ENCODE peak calls at places on chromosome 15, in ten cellular contexts. E is ascending aorta; H is H9; W is CD8-positive, alpha-beta T cell; S is mammary epithelial cell; C is heart left ventricle; U is cardiac muscle cell; X is breast epithelium; F is sigmoid colon; G is adrenal gland. N is an unnamed sample.

GRCh38 chr15:38054488-38054887 is 120.0 kb downstream of the TMCO5A start:
- DNase-seq in E (no peak), H (no peak), W (no peak), S (peak; percentile 66), C (no peak), U (peak; percentile 29), X (no peak), F (no peak), G (no peak), N (peak; percentile 25)

GRCh38 chr15:40050788-40051615 is 12.0 kb upstream of the SRP14 start:
- DNase-seq in E (peak; percentile 58), H (peak; percentile 74), W (no peak), S (no peak), C (no peak), U (peak; percentile 43), X (peak; percentile 15), F (peak; percentile 66), G (peak; percentile 21), N (no peak)

GRCh38 chr15:89749951-89750559 is 994 bp downstream of the MESP1 start:
- DNase-seq in E (no peak), H (peak; percentile 42), W (no peak), S (no peak), C (no peak), U (no peak), X (no peak), F (no peak), G (peak; percentile 38), N (no peak)

GRCh38 chr15:96047255-96047931 is 283.1 kb upstream of the NR2F2 start:
- DNase-seq in E (peak; percentile 70), H (no peak), W (no peak), S (peak; percentile 39), C (no peak), U (peak; percentile 79), X (no peak), F (no peak), G (no peak), N (no peak)

GRCh38 chr15:25787855-25788521 is 75.1 kb downstream of the ATP10A start:
- DNase-seq in E (peak; percentile 82), H (no peak), W (no peak), S (no peak), C (no peak), U (peak; percentile 14), X (no peak), F (peak; percentile 85), G (peak; percentile 39), N (no peak)

GRCh38 chr15:101063212-101063611 is 144.1 kb downstream of the LRRK1 start:
- DNase-seq in E (peak; percentile 38), H (peak; percentile 31), W (no peak), S (no peak), C (peak; percentile 9), U (no peak), X (no peak), F (peak; percentile 13), G (no peak), N (no peak)

GRCh38 chr15:76217867-76218217 is 93.4 kb downstream of the ETFA start:
- DNase-seq in E (no peak), H (no peak), W (no peak), S (no peak), C (no peak), U (no peak), X (no peak), F (no peak), G (no peak), N (no peak)

GRCh38 chr15:67042490-67043181 is 22.8 kb upstream of the SMAD3 start:
- DNase-seq in E (no peak), H (no peak), W (no peak), S (no peak), C (no peak), U (no peak), X (no peak), F (no peak), G (no peak), N (no peak)

GRCh38 chr15:101307048-101307896 is 12.2 kb upstream of the SNRPA1 start:
- DNase-seq in E (peak; percentile 58), H (peak; percentile 22), W (no peak), S (no peak), C (no peak), U (no peak), X (no peak), F (peak; percentile 46), G (no peak), N (no peak)

GRCh38 chr15:51798281-51798680 is 31.2 kb upstream of the TMOD3 start:
- DNase-seq in E (no peak), H (no peak), W (no peak), S (no peak), C (no peak), U (no peak), X (no peak), F (no peak), G (no peak), N (no peak)

GRCh38 chr15:23648920-23649515 is 1.4 kb upstream of the MAGEL2 start:
- DNase-seq in E (no peak), H (no peak), W (no peak), S (no peak), C (no peak), U (peak; percentile 9), X (no peak), F (no peak), G (peak; percentile 46), N (peak; percentile 9)

GRCh38 chr15:51493892-51494291 is 128.7 kb downstream of the DMXL2 start:
- DNase-seq in E (no peak), H (no peak), W (no peak), S (no peak), C (no peak), U (peak; percentile 38), X (no peak), F (no peak), G (no peak), N (no peak)

GRCh38 chr15:31272558-31273257 is 53.9 kb upstream of the KLF13 start:
- DNase-seq in E (peak; percentile 60), H (peak; percentile 37), W (no peak), S (no peak), C (no peak), U (no peak), X (peak; percentile 35), F (peak; percentile 44), G (peak; percentile 19), N (no peak)

GRCh38 chr15:64762546-64762945 is 12.8 kb downstream of the RBPMS2 start:
- DNase-seq in E (no peak), H (no peak), W (no peak), S (no peak), C (no peak), U (no peak), X (no peak), F (no peak), G (no peak), N (no peak)
- H3K27ac ChIP-seq in E (no peak overlapping the region), H (no peak overlapping the region), W (no peak overlapping the region), S (no peak overlapping the region), C (peak overlapping the region; percentile 18), U (peak overlapping the region; percentile 99), X (peak overlapping the region; percentile 38), F (peak overlapping the region; percentile 84), G (no peak overlapping the region), N (no peak overlapping the region)

DNA sequence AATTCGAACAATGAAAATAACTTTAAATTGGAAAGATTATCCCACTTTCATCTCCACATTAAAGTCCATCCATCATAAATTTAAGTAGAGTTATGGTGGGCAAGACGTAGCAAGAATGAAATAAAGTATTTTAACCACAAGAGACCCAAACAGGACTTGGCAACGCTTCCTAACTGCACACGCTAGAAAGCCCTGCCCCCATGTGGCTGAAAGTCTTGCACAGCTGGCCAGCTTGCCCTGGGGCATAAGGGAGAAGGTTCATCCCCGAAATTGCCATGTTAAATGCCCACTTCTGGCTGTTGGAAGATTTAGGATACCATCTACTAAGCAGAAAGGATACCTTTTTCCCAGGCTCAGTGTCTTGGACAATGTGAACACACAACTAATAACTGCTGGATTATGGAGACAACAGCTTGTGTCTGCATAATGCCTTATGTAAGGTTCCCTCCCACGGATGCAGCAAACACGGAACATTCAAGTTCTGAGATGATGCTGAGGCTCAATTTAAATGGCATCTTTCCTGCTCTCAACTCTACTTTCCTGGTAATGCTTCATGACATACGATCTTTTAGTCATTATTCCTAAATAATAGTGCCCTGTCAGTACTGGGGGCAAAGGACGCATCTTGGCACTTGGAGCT is 116.6 kb upstream of the TJP1 start:
- DNase-seq in E (no peak), H (no peak), W (no peak), S (no peak), C (no peak), U (no peak), X (no peak), F (no peak), G (no peak), N (no peak)
- TF ChIP-seq CTCF in E (no peak), H (peak; percentile 49), W (no peak), S (peak; percentile 34), C (peak; percentile 15), U (peak; percentile 21), X (no peak), F (no peak), G (no peak), N (no peak)

DNA sequence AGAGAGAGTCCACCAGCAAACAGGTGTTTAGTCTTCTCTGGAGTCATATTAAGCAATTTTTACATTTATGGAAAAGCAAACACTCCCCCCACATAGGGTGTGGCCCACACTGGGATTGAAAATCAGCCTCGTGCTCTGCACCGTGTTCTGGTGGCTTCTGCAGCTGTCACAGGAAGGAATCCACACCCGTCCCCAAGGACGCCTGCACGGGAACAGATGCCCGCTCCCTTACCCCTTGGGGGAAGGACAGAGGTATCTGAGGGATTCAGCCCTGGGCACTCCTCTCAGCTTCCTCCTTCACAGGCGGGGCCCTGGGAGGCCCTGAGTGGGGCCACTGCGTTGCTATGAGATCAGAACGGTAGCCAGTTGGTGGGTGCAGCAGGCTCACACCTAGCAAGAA is 27.8 kb downstream of the LIPC start:
- DNase-seq in E (no peak), H (no peak), W (no peak), S (no peak), C (peak; percentile 76), U (no peak), X (no peak), F (peak; percentile 73), G (no peak), N (no peak)
- H3K27ac ChIP-seq in E (no peak overlapping the region), H (no peak overlapping the region), W (no peak overlapping the region), S (no peak overlapping the region), C (peak overlapping the region; percentile 73), U (no peak overlapping the region), X (peak overlapping the region; percentile 45), F (no peak overlapping the region), G (no peak overlapping the region), N (no peak overlapping the region)

GRCh38 chr15:71129660-71130059 is 14.4 kb downstream of the THSD4 start:
- DNase-seq in E (no peak), H (no peak), W (no peak), S (peak; percentile 32), C (no peak), U (no peak), X (no peak), F (no peak), G (no peak), N (no peak)

GRCh38 chr15:71128939-71129562 is 13.8 kb downstream of the THSD4 start:
- DNase-seq in E (peak; percentile 13), H (no peak), W (no peak), S (peak; percentile 21), C (no peak), U (no peak), X (no peak), F (no peak), G (no peak), N (no peak)

GRCh38 chr15:71124937-71125755 is 9.9 kb downstream of the THSD4 start:
- DNase-seq in E (no peak), H (no peak), W (no peak), S (no peak), C (no peak), U (no peak), X (no peak), F (no peak), G (no peak), N (no peak)

GRCh38 chr15:71127083-71127482 is 11.8 kb downstream of the THSD4 start:
- DNase-seq in E (no peak), H (no peak), W (no peak), S (no peak), C (no peak), U (no peak), X (no peak), F (no peak), G (no peak), N (no peak)

GRCh38 chr15:71125831-71126453 is 10.7 kb downstream of the THSD4 start:
- DNase-seq in E (no peak), H (peak; percentile 70), W (no peak), S (no peak), C (no peak), U (no peak), X (no peak), F (no peak), G (no peak), N (no peak)
- TF ChIP-seq CTCF in E (peak; percentile 61), H (peak; percentile 59), W (no peak), S (no peak), C (peak; percentile 10), U (peak; percentile 37), X (no peak), F (no peak), G (no peak), N (no peak)